ENCODE peak calls at places on chromosomes 13 and 19, in six cellular contexts. H is HepG2, G is HCT116, K is GM12878, U is NT2/D1, F is H1. Y is an unnamed sample.

GRCh38 chr19:47609885-47610545 is 1.1 kb downstream of the BICRA start:
- DNase-seq in F (peak), G (no peak), U (no peak), K (no peak), H (peak), Y (peak)

GRCh38 chr19:1042689-1043511 is 3.0 kb downstream of the ABCA7 start:
- DNase-seq in U (no peak), H (no peak), K (no peak), G (no peak), F (no peak), Y (peak)

GRCh38 chr13:27853345-27853744 is 61.1 kb downstream of the GSX1 start:
- DNase-seq in K (no peak), G (no peak), H (no peak), U (no peak), F (no peak), Y (no peak)

GRCh38 chr13:102773441-102774209 is at the start of gene TEX30:
- DNase-seq in K (peak), F (peak), H (no peak), G (peak), U (peak), Y (peak)

GRCh38 chr13:51009597-51009996 is 100.0 kb downstream of the RNASEH2B start:
- DNase-seq in F (no peak), H (no peak), G (no peak), K (no peak), U (no peak), Y (no peak)

GRCh38 chr19:49210108-49210900 is 52.7 kb downstream of the TRPM4 start:
- DNase-seq in H (no peak), F (peak), U (peak), K (no peak), G (no peak), Y (peak)

GRCh38 chr13:38947049-38947448 is 43.6 kb downstream of the STOML3 start:
- DNase-seq in G (no peak), U (no peak), K (no peak), H (no peak), F (no peak), Y (no peak)

GRCh38 chr19:12868540-12869112 is 12.6 kb downstream of the DNASE2 start:
- DNase-seq in G (no peak), K (no peak), F (peak), U (no peak), H (no peak), Y (peak)

GRCh38 chr19:11033251-11033650 is 56.0 kb upstream of the LDLR start:
- DNase-seq in F (no peak), K (no peak), G (no peak), H (no peak), U (no peak), Y (no peak)

GRCh38 chr19:41811036-41811435 is 14.6 kb downstream of the CEACAM3 start:
- DNase-seq in U (no peak), F (no peak), H (no peak), G (no peak), K (no peak), Y (no peak)

GRCh38 chr13:33452873-33453558 is 167.5 kb upstream of the STARD13 start:
- DNase-seq in K (no peak), H (no peak), F (no peak), G (no peak), U (no peak), Y (no peak)

GRCh38 chr13:104831823-104832222 is 1703.6 kb downstream of the EFNB2 start:
- DNase-seq in K (no peak), G (no peak), H (no peak), F (no peak), U (no peak), Y (no peak)

GRCh38 chr19:35032356-35032865 is 2.1 kb downstream of the SCN1B start:
- DNase-seq in G (no peak), K (no peak), H (no peak), F (no peak), U (no peak), Y (no peak)

GRCh38 chr19:49533551-49534488 is 6.0 kb downstream of the RCN3 start:
- DNase-seq in F (peak), U (no peak), H (no peak), K (peak), G (no peak), Y (peak)

GRCh38 chr19:858868-859843 is at the start of gene CFD:
- DNase-seq in U (no peak), F (no peak), H (no peak), K (no peak), G (no peak), Y (peak)

GRCh38 chr13:35684432-35684831 is 207.9 kb upstream of the MAB21L1 start:
- DNase-seq in K (no peak), H (no peak), U (no peak), G (no peak), F (peak), Y (no peak)

GRCh38 chr19:46976845-46977320 is 42.8 kb upstream of the NPAS1 start:
- DNase-seq in K (no peak), U (peak), F (no peak), H (no peak), G (no peak), Y (peak)

GRCh38 chr19:8004723-8005513 is 523 bp downstream of the ELAVL1 start:
- DNase-seq in F (no peak), K (no peak), H (no peak), U (no peak), G (no peak), Y (peak)

GRCh38 chr13:43348397-43348796 is 325.0 kb downstream of the DNAJC15 start:
- DNase-seq in G (no peak), F (no peak), U (no peak), K (no peak), H (no peak), Y (no peak)

GRCh38 chr19:10112895-10113591 is 1.6 kb downstream of the P2RY11 start:
- DNase-seq in G (no peak), U (no peak), H (peak), F (peak), K (no peak), Y (peak)

GRCh38 chr13:100175803-100176182 is 86.9 kb downstream of the PCCA start:
- DNase-seq in U (no peak), G (no peak), K (no peak), F (no peak), H (no peak), Y (no peak)

GRCh38 chr13:76929975-76930374 is 18.3 kb upstream of the ACOD1 start:
- DNase-seq in F (no peak), H (no peak), K (no peak), G (no peak), U (no peak), Y (no peak)

GRCh38 chr13:46492946-46493345 is 60.0 kb upstream of the LRCH1 start:
- DNase-seq in H (peak), K (no peak), G (peak), U (peak), F (no peak), Y (peak)

GRCh38 chr13:66992183-66992582 is 238.0 kb downstream of the PCDH9 start:
- DNase-seq in U (no peak), H (no peak), K (no peak), G (no peak), F (no peak), Y (no peak)

GRCh38 chr13:27638521-27638920 is 16.8 kb downstream of the POLR1D start:
- DNase-seq in F (no peak), H (no peak), K (no peak), G (no peak), U (no peak), Y (no peak)

GRCh38 chr19:54454781-54455675 is 6.0 kb downstream of the LENG8 start:
- DNase-seq in F (no peak), H (no peak), G (no peak), K (no peak), U (no peak), Y (peak)

GRCh38 chr19:14476663-14477401 is 1.7 kb upstream of the PTGER1 start:
- DNase-seq in K (no peak), U (no peak), F (peak), G (peak), H (no peak), Y (peak)

GRCh38 chr19:16113727-16114126 is 2.0 kb downstream of the RAB8A start:
- DNase-seq in K (no peak), G (no peak), F (no peak), H (no peak), U (no peak), Y (peak)
- TF ChIP-seq ZNF274 in K (no peak), G (no peak), F (no peak), H (no peak), U (no peak), Y (no peak)

GRCh38 chr13:91398413-91399188 is at the start of gene GPC5:
- DNase-seq in G (peak), U (peak), H (peak), K (no peak), F (peak), Y (peak)
- H3K9ac ChIP-seq in G (no peak), U (peak), H (no peak), K (peak), F (no peak), Y (no peak)

GRCh38 chr19:4343056-4343844 is at the start of gene MPND:
- DNase-seq in F (peak), H (peak), U (peak), G (peak), K (peak), Y (peak)

GRCh38 chr19:4342421-4343055 is 824 bp upstream of the MPND start:
- DNase-seq in K (peak), G (peak), H (peak), U (peak), F (peak), Y (peak)

GRCh38 chr19:4334929-4335833 is 3.4 kb downstream of the STAP2 start:
- DNase-seq in H (no peak), G (no peak), F (no peak), U (no peak), K (no peak), Y (no peak)

GRCh38 chr19:4338441-4339350 is at the start of gene STAP2:
- DNase-seq in F (peak), H (peak), K (no peak), U (no peak), G (no peak), Y (no peak)

DNA sequence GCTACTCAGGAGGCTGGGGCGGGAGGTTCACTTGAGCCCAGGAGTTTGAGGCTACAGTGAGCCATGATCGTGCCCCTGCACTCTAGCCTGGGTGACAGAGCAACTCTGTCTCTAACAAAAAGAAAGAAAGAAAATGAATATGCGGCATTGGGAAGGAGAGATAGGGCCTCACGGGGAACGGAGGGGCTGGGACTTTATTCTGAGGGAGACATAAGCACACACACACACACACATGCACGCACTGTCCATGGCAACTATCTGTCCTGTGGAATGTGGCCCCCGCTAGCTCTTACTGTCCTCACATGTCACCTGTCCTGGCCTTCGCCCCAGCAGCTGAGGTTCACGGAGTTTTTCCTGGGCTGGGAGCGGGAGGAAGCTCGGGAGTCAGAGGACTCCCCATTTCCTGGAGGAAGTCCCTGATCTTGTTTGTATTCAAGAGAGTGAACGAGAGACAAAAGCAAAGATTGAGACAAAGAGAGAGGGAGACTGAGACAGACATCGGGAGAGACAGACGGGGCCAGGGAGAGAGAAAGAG is 654 bp downstream of the STAP2 start:
- DNase-seq in F (no peak), U (no peak), G (no peak), K (no peak), H (peak), Y (no peak)
- TF ChIP-seq ZNF274 in F (no peak), U (no peak), G (no peak), K (no peak), H (no peak), Y (no peak)

GRCh38 chr19:43798026-43798545 is 4.2 kb downstream of the LYPD5 start:
- DNase-seq in U (no peak), H (no peak), G (no peak), F (no peak), K (no peak), Y (no peak)

GRCh38 chr19:43797118-43797517 is 5.1 kb downstream of the LYPD5 start:
- DNase-seq in K (no peak), U (no peak), G (no peak), F (no peak), H (no peak), Y (no peak)

GRCh38 chr19:43797556-43797955 is 4.7 kb downstream of the LYPD5 start:
- DNase-seq in H (no peak), K (no peak), U (no peak), F (no peak), G (no peak), Y (no peak)

GRCh38 chr19:43799502-43800142 is 2.6 kb downstream of the LYPD5 start:
- DNase-seq in G (no peak), U (no peak), H (no peak), K (no peak), F (no peak), Y (no peak)

GRCh38 chr19:43798546-43799409 is 3.5 kb downstream of the LYPD5 start:
- DNase-seq in U (no peak), F (peak), K (no peak), G (peak), H (no peak), Y (peak)
- H3K9ac ChIP-seq in U (peak), F (no peak), K (peak), G (peak), H (no peak), Y (peak)